ENCODE peak calls at places on chromosomes 6 and 20, in nine cellular contexts. One of them, this sample, is unnamed.

GRCh38 chr20:3168079-3168828 is 5.1 kb downstream of the LZTS3 start:
- DNase-seq in T-helper 2 cell: no peak
- DNase-seq in right atrium auricular region: no peak
- DNase-seq in GM03348: no peak
- DNase-seq in NCI-H510A treated with DMSO at 0.1 percent for 48 hours: peak; percentile 87
- DNase-seq in WTC11: peak; percentile 74
- DNase-seq in RPMI7951: no peak
- DNase-seq in stimulated activated CD8-positive, alpha-beta memory T cell treated with anti-CD3 and anti-CD28 coated beads, Interleukin-4, amount 100 ng/mL, for 48 hours: no peak
- DNase-seq in right cardiac atrium: no peak
- DNase-seq in this sample: no peak

GRCh38 chr20:15763344-15763743 is 809.9 kb downstream of the KIF16B start:
- DNase-seq in T-helper 2 cell: no peak
- DNase-seq in RPMI7951: no peak
- DNase-seq in NCI-H510A treated with DMSO at 0.1 percent for 48 hours: no peak
- DNase-seq in WTC11: no peak
- DNase-seq in right atrium auricular region: no peak
- DNase-seq in right cardiac atrium: no peak
- DNase-seq in GM03348: no peak
- DNase-seq in stimulated activated CD8-positive, alpha-beta memory T cell treated with anti-CD3 and anti-CD28 coated beads, Interleukin-4, amount 100 ng/mL, for 48 hours: no peak
- DNase-seq in this sample: no peak

GRCh38 chr6:147528511-147529145 is 20.1 kb downstream of the SAMD5 start:
- DNase-seq in RPMI7951: no peak
- DNase-seq in stimulated activated CD8-positive, alpha-beta memory T cell treated with anti-CD3 and anti-CD28 coated beads, Interleukin-4, amount 100 ng/mL, for 48 hours: no peak
- DNase-seq in WTC11: no peak
- DNase-seq in right cardiac atrium: no peak
- DNase-seq in T-helper 2 cell: no peak
- DNase-seq in GM03348: no peak
- DNase-seq in right atrium auricular region: no peak
- DNase-seq in NCI-H510A treated with DMSO at 0.1 percent for 48 hours: no peak
- DNase-seq in this sample: no peak

GRCh38 chr20:35269055-35269781 is 8.7 kb downstream of the MMP24OS start:
- DNase-seq in right atrium auricular region: no peak
- DNase-seq in stimulated activated CD8-positive, alpha-beta memory T cell treated with anti-CD3 and anti-CD28 coated beads, Interleukin-4, amount 100 ng/mL, for 48 hours: peak; percentile 75
- DNase-seq in NCI-H510A treated with DMSO at 0.1 percent for 48 hours: peak; percentile 28
- DNase-seq in right cardiac atrium: peak; percentile 69
- DNase-seq in GM03348: peak; percentile 86
- DNase-seq in WTC11: peak; percentile 91
- DNase-seq in RPMI7951: peak; percentile 64
- DNase-seq in T-helper 2 cell: no peak
- DNase-seq in this sample: peak; percentile 41

GRCh38 chr6:32105433-32105832 is 3.7 kb downstream of the TNXB start:
- DNase-seq in stimulated activated CD8-positive, alpha-beta memory T cell treated with anti-CD3 and anti-CD28 coated beads, Interleukin-4, amount 100 ng/mL, for 48 hours: no peak
- DNase-seq in RPMI7951: no peak
- DNase-seq in NCI-H510A treated with DMSO at 0.1 percent for 48 hours: no peak
- DNase-seq in right atrium auricular region: no peak
- DNase-seq in T-helper 2 cell: no peak
- DNase-seq in WTC11: no peak
- DNase-seq in right cardiac atrium: no peak
- DNase-seq in GM03348: no peak
- DNase-seq in this sample: no peak

GRCh38 chr6:42694586-42694985 is 27.8 kb downstream of the PRPH2 start:
- DNase-seq in right cardiac atrium: no peak
- DNase-seq in WTC11: no peak
- DNase-seq in RPMI7951: no peak
- DNase-seq in T-helper 2 cell: no peak
- DNase-seq in GM03348: peak; percentile 84
- DNase-seq in right atrium auricular region: no peak
- DNase-seq in NCI-H510A treated with DMSO at 0.1 percent for 48 hours: no peak
- DNase-seq in stimulated activated CD8-positive, alpha-beta memory T cell treated with anti-CD3 and anti-CD28 coated beads, Interleukin-4, amount 100 ng/mL, for 48 hours: no peak
- DNase-seq in this sample: no peak

GRCh38 chr6:74606488-74607135 is 599.2 kb downstream of the COL12A1 start:
- DNase-seq in RPMI7951: peak; percentile 85
- DNase-seq in right cardiac atrium: no peak
- DNase-seq in WTC11: no peak
- DNase-seq in right atrium auricular region: no peak
- DNase-seq in NCI-H510A treated with DMSO at 0.1 percent for 48 hours: no peak
- DNase-seq in stimulated activated CD8-positive, alpha-beta memory T cell treated with anti-CD3 and anti-CD28 coated beads, Interleukin-4, amount 100 ng/mL, for 48 hours: no peak
- DNase-seq in GM03348: peak; percentile 76
- DNase-seq in T-helper 2 cell: no peak
- DNase-seq in this sample: peak; percentile 48

GRCh38 chr20:10611357-10611756 is 62.4 kb downstream of the JAG1 start:
- DNase-seq in right atrium auricular region: no peak
- DNase-seq in RPMI7951: peak; percentile 64
- DNase-seq in right cardiac atrium: peak; percentile 59
- DNase-seq in NCI-H510A treated with DMSO at 0.1 percent for 48 hours: no peak
- DNase-seq in GM03348: peak; percentile 36
- DNase-seq in T-helper 2 cell: no peak
- DNase-seq in stimulated activated CD8-positive, alpha-beta memory T cell treated with anti-CD3 and anti-CD28 coated beads, Interleukin-4, amount 100 ng/mL, for 48 hours: no peak
- DNase-seq in WTC11: peak; percentile 78
- DNase-seq in this sample: no peak

GRCh38 chr20:50575869-50576720 is 65.9 kb downstream of the PTPN1 start:
- DNase-seq in right cardiac atrium: peak; percentile 66
- DNase-seq in right atrium auricular region: peak; percentile 72
- DNase-seq in RPMI7951: peak; percentile 65
- DNase-seq in stimulated activated CD8-positive, alpha-beta memory T cell treated with anti-CD3 and anti-CD28 coated beads, Interleukin-4, amount 100 ng/mL, for 48 hours: peak; percentile 76
- DNase-seq in NCI-H510A treated with DMSO at 0.1 percent for 48 hours: peak; percentile 83
- DNase-seq in GM03348: peak; percentile 76
- DNase-seq in WTC11: peak; percentile 74
- DNase-seq in T-helper 2 cell: no peak
- DNase-seq in this sample: peak; percentile 26

GRCh38 chr20:57252559-57253162 is 13.8 kb downstream of the BMP7 start:
- DNase-seq in RPMI7951: no peak
- DNase-seq in T-helper 2 cell: no peak
- DNase-seq in WTC11: no peak
- DNase-seq in right cardiac atrium: no peak
- DNase-seq in GM03348: no peak
- DNase-seq in right atrium auricular region: no peak
- DNase-seq in stimulated activated CD8-positive, alpha-beta memory T cell treated with anti-CD3 and anti-CD28 coated beads, Interleukin-4, amount 100 ng/mL, for 48 hours: no peak
- DNase-seq in NCI-H510A treated with DMSO at 0.1 percent for 48 hours: no peak
- DNase-seq in this sample: no peak

GRCh38 chr20:11216451-11217314 is 542.9 kb upstream of the JAG1 start:
- DNase-seq in right cardiac atrium: peak; percentile 17
- DNase-seq in T-helper 2 cell: no peak
- DNase-seq in WTC11: no peak
- DNase-seq in stimulated activated CD8-positive, alpha-beta memory T cell treated with anti-CD3 and anti-CD28 coated beads, Interleukin-4, amount 100 ng/mL, for 48 hours: no peak
- DNase-seq in GM03348: peak; percentile 50
- DNase-seq in RPMI7951: no peak
- DNase-seq in right atrium auricular region: no peak
- DNase-seq in NCI-H510A treated with DMSO at 0.1 percent for 48 hours: no peak
- DNase-seq in this sample: no peak

This sample was measured in foreskin melanocyte.